ENCODE peak calls at places on chromosome 22, in five cellular contexts. A is stomach, P is K562, F is A549, H is sigmoid colon. G is an unnamed sample.

GRCh38 chr22:33023119-33023827 is 34.9 kb downstream of the SYN3 start:
- DNase-seq in A (no peak), P (no peak), F (no peak), H (no peak), G (no peak)

GRCh38 chr22:27801616-27802388 is at the start of gene MN1:
- DNase-seq in A (peak), P (no peak), F (peak), H (no peak), G (peak)

GRCh38 chr22:31870890-31871289 is 73.4 kb upstream of the YWHAH start:
- DNase-seq in A (no peak), P (no peak), F (peak), H (no peak), G (no peak)

GRCh38 chr22:33049125-33049729 is 9.0 kb downstream of the SYN3 start:
- DNase-seq in A (peak), P (peak), F (peak), H (peak), G (peak)

GRCh38 chr22:44890416-44891292 is 119.2 kb downstream of the PHF21B start:
- DNase-seq in A (no peak), P (no peak), F (no peak), H (no peak), G (no peak)

GRCh38 chr22:48752451-48753380 is 1075.0 kb downstream of the BRD1 start:
- DNase-seq in A (peak), P (no peak), F (no peak), H (peak), G (no peak)

GRCh38 chr22:28710112-28710888 is 30.7 kb upstream of the TTC28 start:
- DNase-seq in A (no peak), P (no peak), F (no peak), H (no peak), G (no peak)

GRCh38 chr22:48492371-48493320 is 1335.0 kb downstream of the BRD1 start:
- DNase-seq in A (peak), P (peak), F (peak), H (peak), G (peak)

GRCh38 chr22:27196483-27196882 is 539.1 kb downstream of the MIAT start:
- DNase-seq in A (no peak), P (no peak), F (no peak), H (no peak), G (no peak)

GRCh38 chr22:48577014-48577690 is 1250.5 kb downstream of the BRD1 start:
- DNase-seq in A (no peak), P (no peak), F (no peak), H (no peak), G (no peak)

GRCh38 chr22:18998998-18999397 is 62.9 kb upstream of the PRODH start:
- DNase-seq in A (no peak), P (peak), F (no peak), H (no peak), G (no peak)

GRCh38 chr22:19082793-19083192 is 39.4 kb downstream of the DGCR2 start:
- DNase-seq in A (no peak), P (no peak), F (no peak), H (peak), G (no peak)

GRCh38 chr22:38068641-38069371 is 11.6 kb downstream of the PICK1 start:
- DNase-seq in A (no peak), P (no peak), F (no peak), H (peak), G (peak)

GRCh38 chr22:38067771-38068360 is 10.7 kb downstream of the PICK1 start:
- DNase-seq in A (no peak), P (no peak), F (no peak), H (no peak), G (no peak)

GRCh38 chr22:38071421-38072321 is 12.3 kb downstream of the SLC16A8 start:
- DNase-seq in A (no peak), P (no peak), F (no peak), H (no peak), G (no peak)

GRCh38 chr22:38070250-38070921 is 13.2 kb downstream of the PICK1 start:
- DNase-seq in A (no peak), P (no peak), F (no peak), H (peak), G (no peak)

DNA sequence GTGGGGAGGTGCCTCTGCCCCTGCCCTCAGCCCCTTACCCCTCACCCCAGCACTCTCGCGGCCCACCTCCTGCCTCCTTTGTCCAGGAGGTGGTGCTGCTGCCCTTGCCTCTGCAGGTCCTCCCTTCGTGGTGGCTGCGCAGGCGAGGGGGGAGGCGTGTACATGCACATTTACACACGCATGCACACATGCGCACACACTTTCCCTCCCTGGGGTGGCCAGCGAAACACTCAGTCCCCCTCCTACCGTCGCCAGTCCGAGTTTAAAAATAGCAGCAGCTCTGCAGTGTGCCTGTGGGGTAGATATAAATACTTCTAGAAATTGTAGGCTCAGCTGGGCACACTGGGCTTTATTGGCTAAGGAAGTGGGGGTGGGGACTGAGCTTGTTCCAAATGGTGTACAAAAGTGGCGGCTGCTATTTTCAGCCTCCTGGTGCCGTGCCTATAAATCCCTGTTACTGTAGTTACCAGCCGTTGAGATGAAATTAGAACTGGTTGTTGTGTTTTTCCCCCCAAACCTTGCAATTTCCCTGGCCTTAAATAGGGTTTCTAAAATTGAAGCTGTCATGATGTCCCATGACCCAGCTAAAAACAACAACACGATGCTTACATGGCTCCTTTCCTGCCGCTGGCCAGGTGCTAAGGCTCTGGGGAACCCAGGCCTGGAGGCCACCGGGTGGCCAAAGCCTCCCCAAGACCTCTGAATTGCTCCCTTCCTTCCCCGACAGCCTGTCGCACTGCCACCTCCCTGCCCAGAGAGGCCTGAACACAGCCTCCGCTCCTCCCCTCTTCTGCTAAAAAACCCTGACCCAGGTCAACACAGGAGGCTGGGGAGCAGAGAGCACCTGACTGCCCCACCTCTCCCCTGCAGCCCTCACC is 12.4 kb downstream of the PICK1 start:
- DNase-seq in A (no peak), P (peak), F (no peak), H (peak), G (no peak)
- TF ChIP-seq CTCF in A (no peak), P (peak), F (peak), H (peak), G (no peak)

DNA sequence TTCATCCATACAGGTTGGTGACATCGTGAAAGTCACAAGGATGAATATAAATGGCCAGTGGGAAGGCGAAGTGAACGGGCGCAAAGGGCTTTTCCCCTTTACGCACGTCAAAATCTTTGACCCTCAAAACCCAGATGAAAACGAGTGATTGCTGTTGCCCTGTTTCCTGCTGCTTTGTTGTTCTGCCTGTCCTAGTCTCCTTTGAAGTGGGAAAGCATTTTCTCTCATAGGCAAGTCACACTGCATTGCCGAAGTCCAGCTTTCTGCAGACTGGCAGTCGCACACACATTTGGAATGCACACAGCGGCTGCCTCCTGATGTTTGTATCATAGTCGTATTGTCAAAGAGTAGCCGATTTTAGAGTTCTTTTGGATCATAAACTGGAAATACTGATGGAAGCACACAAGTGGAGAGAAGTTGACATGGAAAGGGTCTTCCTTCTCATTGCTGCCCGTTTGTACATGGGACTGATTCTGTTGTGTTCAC is 17.3 kb upstream of the AIFM3 start:
- DNase-seq in A (no peak), P (no peak), F (no peak), H (peak), G (no peak)
- TF ChIP-seq EP300 in A (no peak), P (no peak), F (no peak), H (no peak), G (no peak)

GRCh38 chr22:46797355-46797754 is 34.9 kb downstream of the TBC1D22A start:
- DNase-seq in A (no peak), P (peak), F (no peak), H (peak), G (no peak)

GRCh38 chr22:46799626-46800025 is 37.2 kb downstream of the TBC1D22A start:
- DNase-seq in A (no peak), P (no peak), F (no peak), H (peak), G (no peak)

GRCh38 chr22:46798041-46798365 is 35.6 kb downstream of the TBC1D22A start:
- DNase-seq in A (no peak), P (no peak), F (no peak), H (peak), G (no peak)

GRCh38 chr22:46800102-46800857 is 37.8 kb downstream of the TBC1D22A start:
- DNase-seq in A (no peak), P (no peak), F (no peak), H (peak), G (no peak)

DNA sequence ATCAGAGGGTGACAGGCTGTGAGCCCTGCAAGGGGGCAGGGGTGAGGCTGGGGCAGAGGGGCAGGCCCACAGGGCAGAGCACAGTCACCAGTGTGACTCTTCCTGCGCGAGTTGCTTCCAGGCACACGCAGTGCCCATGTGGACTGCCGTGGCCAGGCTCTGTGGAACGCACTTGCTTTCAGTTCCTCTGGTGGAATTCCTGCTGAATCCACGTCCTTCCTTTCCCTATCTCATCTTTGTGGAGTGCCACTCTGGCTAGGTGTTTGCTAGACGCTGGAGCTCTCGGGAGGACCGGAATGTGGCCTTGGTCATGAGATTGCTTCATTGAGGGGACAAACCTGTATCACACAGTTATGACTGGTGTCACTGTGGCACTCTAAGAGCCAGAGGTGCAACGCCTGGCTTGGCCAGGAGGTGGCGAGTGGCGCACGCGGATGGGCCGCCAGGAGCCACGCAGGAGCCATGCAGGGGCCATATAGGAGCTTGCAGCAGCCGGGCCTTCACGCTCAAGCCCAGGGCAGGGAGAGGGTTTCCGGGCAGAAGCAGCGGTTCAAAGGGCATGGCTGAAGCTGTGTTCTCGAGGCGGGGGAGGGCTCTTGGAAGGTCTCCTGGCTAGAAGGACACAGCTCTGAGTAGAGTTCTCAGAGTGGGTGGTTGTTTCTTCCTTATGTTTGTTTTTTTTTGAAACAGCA is 36.1 kb downstream of the TBC1D22A start:
- DNase-seq in A (peak), P (peak), F (peak), H (peak), G (peak)
- TF ChIP-seq CTCF in A (peak), P (peak), F (peak), H (peak), G (peak)

GRCh38 chr22:38181453-38182200 is at the start of gene PLA2G6:
- DNase-seq in A (peak), P (peak), F (peak), H (peak), G (peak)
- TF ChIP-seq EP300 in A (no peak), P (no peak), F (no peak), H (no peak), G (no peak)

DNA sequence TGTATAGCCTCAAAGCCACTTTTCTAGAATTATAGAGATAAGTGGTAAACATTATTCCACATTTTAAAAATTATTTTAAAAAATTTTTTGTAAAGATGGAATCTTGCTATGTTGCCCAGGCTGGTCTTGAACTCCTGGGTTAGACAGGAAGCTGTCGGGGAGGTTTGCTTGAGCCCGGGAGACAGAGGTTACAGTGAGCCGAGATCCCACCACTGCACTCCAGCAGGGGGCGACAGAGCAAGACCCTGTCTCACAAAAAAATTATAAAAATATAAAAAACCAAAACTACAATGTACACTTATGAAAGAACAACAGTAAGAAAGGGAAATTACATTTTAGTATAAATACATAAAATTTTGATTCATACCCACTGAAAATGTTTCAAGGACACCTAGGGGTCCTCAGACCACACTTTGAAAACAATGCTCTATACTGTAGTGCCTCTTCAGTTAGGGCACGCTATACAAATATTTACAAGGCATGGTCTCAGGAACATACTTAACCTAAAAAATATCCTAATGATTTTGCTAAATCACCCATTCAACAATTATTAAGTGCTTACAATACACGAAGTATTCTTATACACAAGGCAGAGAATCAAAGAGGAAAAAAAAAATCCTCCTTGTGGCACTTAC is 111.2 kb downstream of the MRTFA start:
- DNase-seq in A (peak), P (peak), F (no peak), H (no peak), G (peak)
- TF ChIP-seq CTCF in A (no peak), P (peak), F (peak), H (peak), G (peak)

DNA sequence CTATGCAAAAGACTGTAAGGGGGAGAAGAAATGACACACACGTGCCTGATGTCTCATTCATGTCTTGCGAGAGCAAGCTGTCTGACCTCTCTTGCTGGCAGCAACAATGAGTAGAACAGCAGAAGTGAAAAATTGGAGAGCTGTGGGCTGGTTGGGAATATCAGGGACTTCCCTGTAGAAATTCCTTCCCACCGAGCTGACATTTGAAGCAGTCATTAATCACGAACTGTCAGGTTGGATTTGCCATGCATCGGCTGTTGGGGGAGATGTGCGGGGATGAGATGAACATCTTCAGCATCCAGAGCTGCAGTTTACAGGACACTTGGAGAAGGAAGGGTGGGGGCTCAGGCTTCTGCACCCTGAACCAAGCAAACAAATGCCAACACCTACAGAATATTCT is 139.4 kb downstream of the MYO18B start:
- DNase-seq in A (no peak), P (no peak), F (no peak), H (no peak), G (no peak)
- TF ChIP-seq EP300 in A (no peak), P (no peak), F (no peak), H (no peak), G (no peak)